ENCODE peak calls at places on chromosomes 11 and 22, in ten cellular contexts. D is astrocyte of the spinal cord, H is AG04450, W is A549, E is endothelial cell, K is AG10803, B is fibroblast of lung, U is dorsolateral prefrontal cortex, O is uterus, N is psoas muscle. L is an unnamed sample.

GRCh38 chr11:128902515-128903066 is 11.4 kb downstream of the KCNJ5 start:
- DNase-seq in W (no peak), U (no peak), K (peak), O (no peak), D (peak), B (peak), H (no peak), N (no peak), E (no peak), L (no peak)

GRCh38 chr11:69465236-69466000 is 16.0 kb upstream of the LINC01488 start:
- DNase-seq in H (no peak), U (no peak), E (no peak), O (no peak), N (no peak), D (no peak), W (no peak), B (no peak), K (no peak), L (no peak)

GRCh38 chr11:2513441-2513840 is 68.6 kb downstream of the KCNQ1 start:
- DNase-seq in N (peak), H (no peak), E (no peak), W (no peak), U (no peak), K (no peak), D (no peak), B (no peak), O (no peak), L (peak)

GRCh38 chr11:46972343-46972742 is 35.8 kb downstream of the CSTPP1 start:
- DNase-seq in W (no peak), D (no peak), H (no peak), U (no peak), E (no peak), B (no peak), K (no peak), N (no peak), O (no peak), L (no peak)

GRCh38 chr11:64661622-64662021 is 61.4 kb downstream of the NRXN2 start:
- DNase-seq in U (no peak), N (no peak), O (no peak), K (no peak), D (no peak), E (no peak), B (no peak), H (no peak), W (no peak), L (no peak)

GRCh38 chr11:122355968-122356367 is 240.0 kb upstream of the BLID start:
- DNase-seq in U (no peak), N (no peak), K (no peak), H (no peak), W (no peak), B (no peak), E (no peak), O (no peak), D (no peak), L (no peak)

GRCh38 chr11:131874070-131874469 is 503.7 kb downstream of the NTM start:
- DNase-seq in O (no peak), D (no peak), N (no peak), E (no peak), B (no peak), H (no peak), K (no peak), W (no peak), U (no peak), L (no peak)

GRCh38 chr11:1377231-1377780 is 12.4 kb upstream of the BRSK2 start:
- DNase-seq in H (no peak), O (no peak), B (no peak), N (no peak), E (no peak), D (no peak), K (no peak), W (no peak), U (no peak), L (no peak)

GRCh38 chr22:44525872-44526271 is 27.8 kb upstream of the RTL6 start:
- DNase-seq in U (no peak), H (no peak), N (no peak), K (peak), E (no peak), O (no peak), W (no peak), B (no peak), D (no peak), L (no peak)

GRCh38 chr11:83681045-83681781 is 395.0 kb upstream of the CCDC90B start:
- DNase-seq in K (no peak), U (no peak), D (no peak), W (no peak), H (no peak), O (no peak), B (no peak), E (no peak), N (no peak), L (peak)

GRCh38 chr11:133239530-133239929 is 292.8 kb downstream of the OPCML start:
- DNase-seq in W (no peak), B (no peak), O (no peak), K (no peak), D (no peak), N (no peak), H (no peak), E (no peak), U (no peak), L (no peak)

GRCh38 chr11:121366038-121366437 is 73.5 kb downstream of the SC5D start:
- DNase-seq in N (no peak), W (no peak), H (no peak), K (no peak), O (no peak), U (no peak), E (no peak), B (no peak), D (no peak), L (no peak)

GRCh38 chr11:1158681-1159525 is 1.1 kb downstream of the MUC5AC start:
- DNase-seq in O (no peak), U (no peak), D (no peak), E (no peak), B (no peak), W (no peak), N (peak), H (no peak), K (no peak), L (peak)

GRCh38 chr11:563812-564578 is 3.2 kb downstream of the RASSF7 start:
- DNase-seq in D (no peak), O (no peak), B (no peak), W (no peak), N (no peak), E (no peak), U (no peak), K (no peak), H (no peak), L (no peak)

GRCh38 chr11:119816660-119817059 is 87.7 kb upstream of the NECTIN1 start:
- DNase-seq in N (no peak), D (peak), K (no peak), W (no peak), H (no peak), E (no peak), U (no peak), O (no peak), B (peak), L (no peak)

GRCh38 chr11:17421781-17422180 is 33.3 kb upstream of the KCNJ11 start:
- DNase-seq in B (no peak), D (no peak), K (no peak), E (no peak), H (no peak), W (no peak), U (no peak), O (no peak), N (no peak), L (no peak)

GRCh38 chr11:10497371-10498021 is 42.4 kb downstream of the AMPD3 start:
- DNase-seq in W (no peak), E (no peak), B (no peak), K (no peak), H (no peak), N (no peak), O (no peak), D (no peak), U (no peak), L (no peak)

GRCh38 chr11:113457784-113458183 is 17.4 kb downstream of the DRD2 start:
- DNase-seq in N (no peak), E (no peak), U (no peak), W (no peak), K (no peak), O (no peak), D (no peak), B (no peak), H (no peak), L (no peak)

GRCh38 chr11:128498846-128499245 is 88.5 kb downstream of the ETS1 start:
- DNase-seq in H (no peak), K (peak), U (no peak), B (peak), O (no peak), N (no peak), W (no peak), D (peak), E (no peak), L (no peak)

GRCh38 chr11:114255289-114255688 is 40.9 kb upstream of the NNMT start:
- DNase-seq in B (no peak), W (no peak), H (no peak), K (no peak), U (no peak), E (no peak), N (no peak), D (no peak), O (no peak), L (no peak)

GRCh38 chr22:45329536-45329936 is 19.8 kb downstream of the FAM118A start:
- DNase-seq in O (no peak), B (no peak), W (no peak), E (no peak), H (no peak), D (no peak), K (peak), U (peak), N (peak), L (no peak)

GRCh38 chr11:5618807-5619206 is 6.0 kb upstream of the TRIM34 start:
- DNase-seq in N (no peak), H (peak), B (peak), O (no peak), D (peak), U (no peak), E (no peak), W (no peak), K (peak), L (no peak)

GRCh38 chr11:16336721-16337120 is 19.6 kb downstream of the SOX6 start:
- DNase-seq in U (no peak), D (no peak), H (no peak), K (no peak), B (no peak), W (no peak), N (no peak), E (no peak), O (no peak), L (no peak)

GRCh38 chr22:32557424-32557823 is 82.8 kb downstream of the FBXO7 start:
- DNase-seq in W (no peak), N (no peak), B (no peak), E (no peak), O (peak), U (no peak), H (no peak), D (no peak), K (peak), L (no peak)

GRCh38 chr22:38201718-38202436 is at the start of gene MAFF:
- DNase-seq in B (peak), E (peak), N (peak), D (peak), U (peak), K (peak), O (peak), H (peak), W (peak), L (peak)

GRCh38 chr11:70578371-70578770 is 180.0 kb downstream of the CTTN start:
- DNase-seq in O (no peak), H (no peak), U (peak), E (no peak), K (no peak), W (no peak), D (no peak), B (no peak), N (no peak), L (no peak)

GRCh38 chr11:100830295-100830694 is 143.2 kb downstream of the ARHGAP42 start:
- DNase-seq in W (no peak), D (no peak), N (peak), E (no peak), K (no peak), B (peak), O (no peak), H (no peak), U (no peak), L (no peak)

GRCh38 chr11:127191689-127192088 is 191.1 kb upstream of the KIRREL3 start:
- DNase-seq in O (no peak), N (no peak), W (no peak), H (no peak), D (no peak), K (no peak), U (no peak), E (no peak), B (no peak), L (no peak)

GRCh38 chr11:59785818-59786217 is 24.8 kb downstream of the MRPL16 start:
- DNase-seq in W (no peak), H (no peak), N (no peak), D (no peak), E (no peak), U (no peak), B (no peak), O (no peak), K (no peak), L (no peak)

GRCh38 chr11:69011624-69012091 is 1.4 kb downstream of the MRGPRF start:
- DNase-seq in D (no peak), N (no peak), K (no peak), E (no peak), O (no peak), U (no peak), H (no peak), W (no peak), B (no peak), L (no peak)

DNA sequence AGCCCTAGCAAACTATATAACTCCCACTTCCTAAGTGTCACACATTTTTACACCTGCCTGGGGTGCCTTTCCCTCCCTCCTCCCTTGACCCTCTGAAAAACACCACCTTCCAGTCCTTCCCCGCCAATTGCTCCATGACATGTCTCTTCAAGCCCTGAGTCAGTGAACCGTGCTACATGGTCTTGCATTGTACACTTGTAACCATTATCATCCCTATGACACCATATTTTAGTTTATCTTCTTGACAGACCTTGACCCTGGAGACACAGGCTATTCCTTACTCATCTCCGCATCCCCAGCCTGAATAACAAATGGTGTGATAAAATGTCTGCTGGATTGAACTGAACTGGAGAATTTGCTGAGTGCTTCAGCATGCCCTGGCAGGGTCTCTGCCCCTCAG is 36.9 kb downstream of the TNKS1BP1 start:
- DNase-seq in B (no peak), H (no peak), O (no peak), U (no peak), D (no peak), W (no peak), N (no peak), E (no peak), K (no peak), L (no peak)
- TF ChIP-seq CTCF in B (no peak), H (no peak), O (no peak), U (no peak), D (no peak), W (no peak), N (no peak), E (no peak), K (no peak), L (no peak)

DNA sequence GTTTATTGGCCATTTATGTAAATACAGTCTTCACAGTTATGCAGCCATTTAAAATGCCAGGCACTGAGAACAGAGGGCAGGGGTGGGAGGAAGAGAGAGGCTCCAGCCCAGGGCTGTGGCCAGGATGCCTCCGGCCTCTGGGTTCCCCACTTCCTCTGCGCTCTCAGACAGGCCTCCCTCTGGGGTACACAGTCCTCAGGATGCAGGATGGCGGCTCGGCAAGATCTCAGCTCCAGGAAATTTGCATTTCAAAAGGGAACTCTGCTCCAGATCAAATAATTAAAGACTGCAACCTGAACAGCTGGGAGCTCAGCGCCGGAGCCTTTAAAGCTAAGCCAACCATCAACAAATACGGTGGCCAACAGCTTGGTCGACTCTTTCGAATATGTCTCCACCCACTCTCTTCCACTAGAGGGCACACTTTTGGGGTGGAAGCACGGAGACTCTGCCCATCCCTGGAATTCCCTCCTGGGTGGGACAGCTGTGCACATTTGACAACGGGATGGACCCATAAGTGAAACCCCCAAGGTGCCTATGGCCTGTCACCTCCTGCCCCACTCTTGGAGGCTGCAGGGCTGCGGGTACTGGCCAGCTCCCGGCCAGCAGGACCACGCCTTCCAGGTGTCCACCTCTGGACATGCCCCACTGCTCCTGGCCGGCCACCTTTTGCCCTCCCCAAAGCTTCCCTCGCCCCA is 1044.7 kb downstream of the BRD1 start:
- DNase-seq in O (no peak), W (peak), D (no peak), E (peak), N (no peak), K (no peak), B (no peak), H (no peak), U (peak), L (no peak)
- TF ChIP-seq CTCF in O (no peak), W (peak), D (no peak), E (peak), N (no peak), K (no peak), B (no peak), H (no peak), U (peak), L (no peak)

DNA sequence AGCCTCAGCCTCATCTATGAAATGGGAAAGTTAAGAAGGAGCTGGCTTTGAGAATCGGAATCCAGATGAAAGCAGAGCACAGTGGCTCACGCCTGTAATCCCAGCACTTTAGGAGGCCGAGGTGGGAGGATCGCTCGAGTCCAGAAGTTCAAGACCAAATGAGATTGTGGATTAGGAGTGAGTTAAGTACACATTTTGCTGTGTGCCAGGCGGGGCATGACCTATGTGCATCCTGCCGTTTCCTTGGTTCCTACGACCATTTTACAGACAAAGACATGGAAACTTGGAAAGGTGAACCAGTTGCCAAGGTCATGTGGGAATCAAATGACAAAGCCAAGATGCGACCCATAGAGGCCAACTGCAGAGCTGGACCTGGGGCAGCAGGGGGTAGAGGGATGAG is 4.2 kb downstream of the PLA2G3 start:
- DNase-seq in H (no peak), K (no peak), W (no peak), B (no peak), D (no peak), E (no peak), O (no peak), N (no peak), U (no peak), L (no peak)
- TF ChIP-seq CTCF in H (no peak), K (no peak), W (no peak), B (no peak), D (no peak), E (no peak), O (no peak), N (no peak), U (no peak), L (no peak)

GRCh38 chr11:77410076-77410827 is 63.6 kb downstream of the PAK1 start:
- DNase-seq in B (no peak), U (no peak), W (no peak), N (no peak), D (no peak), O (no peak), K (no peak), E (no peak), H (no peak), L (no peak)

GRCh38 chr11:77403228-77403627 is 70.7 kb downstream of the PAK1 start:
- DNase-seq in H (no peak), W (no peak), U (no peak), D (no peak), K (no peak), N (no peak), B (no peak), E (no peak), O (no peak), L (no peak)

GRCh38 chr11:77407613-77408012 is 66.3 kb downstream of the PAK1 start:
- DNase-seq in O (peak), K (peak), W (peak), N (peak), H (peak), E (no peak), B (peak), D (peak), U (no peak), L (no peak)

GRCh38 chr11:77409046-77409445 is 64.8 kb downstream of the PAK1 start:
- DNase-seq in H (no peak), B (no peak), O (no peak), W (no peak), N (no peak), K (no peak), E (no peak), D (no peak), U (no peak), L (no peak)

DNA sequence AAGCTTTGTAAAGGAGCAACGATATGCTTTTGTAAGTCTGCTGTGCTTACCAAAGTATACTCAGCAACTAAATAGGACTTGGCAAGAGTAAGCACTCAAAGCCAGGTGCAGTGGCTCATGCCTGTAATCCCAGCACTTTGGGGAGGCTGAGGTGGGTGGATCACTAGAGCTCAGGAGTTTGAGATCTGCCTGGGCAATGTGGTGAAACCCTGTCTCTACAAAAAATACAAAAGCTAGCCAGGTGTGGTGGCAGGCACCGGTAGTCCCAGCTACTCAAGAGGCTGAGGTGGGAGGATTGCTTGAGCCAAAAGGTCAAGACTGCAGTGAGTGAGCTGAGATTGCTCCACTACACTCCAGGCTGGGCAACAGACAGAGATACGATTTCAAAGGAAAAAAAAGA is 67.5 kb downstream of the PAK1 start:
- DNase-seq in E (no peak), W (no peak), N (no peak), K (no peak), D (no peak), H (no peak), O (no peak), B (no peak), U (no peak), L (no peak)
- TF ChIP-seq CTCF in E (no peak), W (no peak), N (no peak), K (no peak), D (no peak), H (no peak), O (no peak), B (no peak), U (no peak), L (no peak)

DNA sequence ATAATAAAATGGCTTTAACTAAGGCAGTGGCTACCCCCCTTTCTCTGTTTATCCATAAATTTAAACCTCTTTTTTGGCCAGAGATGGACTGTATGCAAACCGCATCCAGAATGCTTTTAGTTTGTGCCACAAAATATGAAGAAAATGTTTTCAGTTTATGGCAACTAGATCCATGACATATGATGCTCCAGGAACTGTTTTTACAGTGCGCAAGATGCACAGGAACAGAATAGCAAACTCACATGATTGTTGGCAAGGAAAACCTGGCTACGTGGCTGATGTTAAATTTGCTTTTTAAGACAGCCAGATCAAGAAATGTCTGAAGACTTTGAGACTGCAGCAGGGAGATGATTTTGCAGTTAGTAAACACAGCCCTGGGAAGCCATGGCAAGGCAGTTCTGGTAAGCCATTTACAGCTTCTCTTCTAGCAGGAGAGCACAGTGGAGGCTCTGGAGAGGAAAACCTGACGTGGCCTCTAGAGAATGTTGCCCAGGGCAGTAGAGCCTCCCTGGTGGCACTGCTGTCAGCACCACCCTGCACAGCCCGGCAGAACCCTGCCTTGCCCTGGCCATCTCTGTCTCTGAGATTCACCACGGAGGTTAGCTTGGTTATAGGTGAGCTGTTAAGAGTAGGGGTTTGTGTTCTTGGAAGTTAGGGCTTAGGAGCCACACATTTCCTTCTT is 69.8 kb upstream of the TNRC6B start:
- DNase-seq in O (peak), D (peak), K (peak), N (no peak), U (no peak), W (no peak), H (no peak), E (no peak), B (no peak), L (no peak)
- TF ChIP-seq CTCF in O (no peak), D (no peak), K (peak), N (no peak), U (no peak), W (no peak), H (no peak), E (no peak), B (no peak), L (no peak)

GRCh38 chr11:134939905-134940304 is 527.9 kb upstream of the B3GAT1 start:
- DNase-seq in B (no peak), K (no peak), H (no peak), N (no peak), D (no peak), O (no peak), E (peak), U (no peak), W (no peak), L (no peak)
- TF ChIP-seq CTCF in B (no peak), K (no peak), H (no peak), N (no peak), D (peak), O (no peak), E (no peak), U (peak), W (no peak), L (no peak)